ENCODE peak calls at places on chromosomes 16 and 17, in four cellular contexts. Z is HT-29, Q is H7, S is fibroblast of pulmonary artery. O is an unnamed sample.

GRCh38 chr16:66662445-66663194 is 33.9 kb downstream of the CMTM4 start:
- DNase-seq in Z (peak), Q (peak), S (peak), O (peak)

GRCh38 chr17:73646409-73647305 is 2.4 kb upstream of the SDK2 start:
- DNase-seq in Z (no peak), Q (peak), S (no peak), O (peak)

GRCh38 chr16:65318138-65318537 is 196.3 kb upstream of the CDH11 start:
- DNase-seq in Z (no peak), Q (no peak), S (no peak), O (no peak)

GRCh38 chr17:10186771-10187425 is 11.5 kb downstream of the GAS7 start:
- DNase-seq in Z (no peak), Q (no peak), S (no peak), O (no peak)

GRCh38 chr17:32157225-32157624 is 14.9 kb downstream of the RHOT1 start:
- DNase-seq in Z (no peak), Q (no peak), S (peak), O (peak)

GRCh38 chr17:29158515-29159275 is 21.5 kb downstream of the MYO18A start:
- DNase-seq in Z (peak), Q (peak), S (peak), O (no peak)

GRCh38 chr16:54447606-54448440 is 161.2 kb upstream of the IRX3 start:
- DNase-seq in Z (no peak), Q (no peak), S (peak), O (peak)

GRCh38 chr17:71987634-71988033 is 133.2 kb upstream of the SOX9 start:
- DNase-seq in Z (no peak), Q (no peak), S (no peak), O (peak)

GRCh38 chr17:34865696-34866095 is 95.6 kb downstream of the CCT6B start:
- DNase-seq in Z (no peak), Q (no peak), S (no peak), O (no peak)

GRCh38 chr16:6048017-6048416 is 950.4 kb upstream of the EEF2KMT start:
- DNase-seq in Z (no peak), Q (no peak), S (no peak), O (no peak)

GRCh38 chr16:1992475-1993292 is 2.9 kb downstream of the SYNGR3 start:
- DNase-seq in Z (no peak), Q (peak), S (no peak), O (no peak)

GRCh38 chr17:57868775-57869598 is 19.1 kb upstream of the MRPS23 start:
- DNase-seq in Z (no peak), Q (peak), S (no peak), O (no peak)

GRCh38 chr17:74408830-74409229 is 23.1 kb upstream of the GPRC5C start:
- DNase-seq in Z (peak), Q (peak), S (no peak), O (no peak)

GRCh38 chr16:89584768-89585549 is 9.4 kb downstream of the CPNE7 start:
- DNase-seq in Z (no peak), Q (peak), S (no peak), O (no peak)

GRCh38 chr16:13503960-13504635 is 415.9 kb upstream of the ERCC4 start:
- DNase-seq in Z (no peak), Q (no peak), S (no peak), O (no peak)

GRCh38 chr17:28326114-28326513 is 7.1 kb downstream of the TMEM97 start:
- DNase-seq in Z (peak), Q (no peak), S (no peak), O (no peak)

GRCh38 chr17:73720187-73720834 is 76.1 kb upstream of the SDK2 start:
- DNase-seq in Z (no peak), Q (peak), S (no peak), O (no peak)

GRCh38 chr17:40340880-40341807 is 23.4 kb downstream of the GJD3 start:
- DNase-seq in Z (peak), Q (peak), S (peak), O (peak)

GRCh38 chr17:29577778-29578211 is 9.3 kb downstream of the TP53I13 start:
- DNase-seq in Z (no peak), Q (peak), S (peak), O (no peak)

GRCh38 chr17:9645858-9646555 is 690 bp downstream of the USP43 start:
- DNase-seq in Z (peak), Q (peak), S (no peak), O (peak)

GRCh38 chr16:85164838-85165516 is 52.7 kb upstream of the CIBAR2 start:
- DNase-seq in Z (no peak), Q (no peak), S (no peak), O (no peak)

GRCh38 chr16:57590654-57591085 is 37.8 kb upstream of the ADGRG1 start:
- DNase-seq in Z (no peak), Q (no peak), S (peak), O (peak)

GRCh38 chr16:3879258-3879886 is 1.1 kb downstream of the CREBBP start:
- DNase-seq in Z (peak), Q (no peak), S (no peak), O (no peak)

GRCh38 chr16:72126429-72126765 is 32.8 kb downstream of the DHX38 start:
- DNase-seq in Z (no peak), Q (no peak), S (peak), O (no peak)

GRCh38 chr17:75743625-75744206 is 21.3 kb downstream of the GALK1 start:
- DNase-seq in Z (no peak), Q (no peak), S (no peak), O (no peak)

GRCh38 chr17:73750975-73751374 is 106.7 kb upstream of the SDK2 start:
- DNase-seq in Z (no peak), Q (peak), S (no peak), O (no peak)

GRCh38 chr16:72921620-72922019 is 126.3 kb downstream of the ZFHX3 start:
- DNase-seq in Z (no peak), Q (no peak), S (peak), O (no peak)

GRCh38 chr17:66747561-66748275 is 87.2 kb upstream of the CACNG5 start:
- DNase-seq in Z (no peak), Q (no peak), S (peak), O (peak)

GRCh38 chr16:74896389-74897370 is 88.2 kb downstream of the WDR59 start:
- DNase-seq in Z (peak), Q (no peak), S (peak), O (peak)

GRCh38 chr17:42180922-42181850 is at the start of gene KCNH4:
- DNase-seq in Z (peak), Q (peak), S (peak), O (peak)

GRCh38 chr17:8794636-8795035 is 4.5 kb downstream of the MFSD6L start:
- DNase-seq in Z (no peak), Q (no peak), S (no peak), O (peak)

GRCh38 chr16:386641-387156 is 4.9 kb upstream of the PGAP6 start:
- DNase-seq in Z (no peak), Q (no peak), S (no peak), O (no peak)

GRCh38 chr17:20998571-20999043 is 44.2 kb downstream of the USP22 start:
- DNase-seq in Z (no peak), Q (no peak), S (no peak), O (no peak)

GRCh38 chr16:19245326-19245925 is 40.1 kb upstream of the CLEC19A start:
- DNase-seq in Z (peak), Q (no peak), S (no peak), O (no peak)